ENCODE peak calls at places on chromosomes 2 and 18, in four cellular contexts. X, E, D and B are unnamed samples.

GRCh38 chr2:7962191-7962590 is 719.7 kb upstream of the ID2 start:
- DNase-seq in X (no peak), E (no peak), D (no peak), B (no peak)

GRCh38 chr2:205366336-205367060 is 315.8 kb upstream of the NRP2 start:
- DNase-seq in X (no peak), E (no peak), D (no peak), B (no peak)

GRCh38 chr2:237885931-237886701 is 26.7 kb downstream of the RAMP1 start:
- DNase-seq in X (no peak), E (no peak), D (no peak), B (no peak)

GRCh38 chr18:37465922-37466321 is 99.7 kb downstream of the CELF4 start:
- DNase-seq in X (no peak), E (no peak), D (no peak), B (no peak)

GRCh38 chr18:7901657-7902056 is 334.5 kb downstream of the PTPRM start:
- DNase-seq in X (no peak), E (no peak), D (no peak), B (no peak)

GRCh38 chr18:76489081-76489480 is 6.0 kb downstream of the ZNF516 start:
- DNase-seq in X (no peak), E (no peak), D (no peak), B (no peak)

GRCh38 chr2:104866122-104866864 is 12.4 kb downstream of the POU3F3 start:
- DNase-seq in X (no peak), E (no peak), D (no peak), B (no peak)

GRCh38 chr2:179069685-179070084 is 19.7 kb upstream of the CCDC141 start:
- DNase-seq in X (no peak), E (no peak), D (no peak), B (no peak)

GRCh38 chr2:230749111-230749510 is 36.5 kb downstream of the CAB39 start:
- DNase-seq in X (no peak), E (no peak), D (no peak), B (no peak)

GRCh38 chr18:51516478-51517038 is 319.1 kb upstream of the MEX3C start:
- DNase-seq in X (no peak), E (no peak), D (no peak), B (no peak)

GRCh38 chr2:165558832-165559231 is 89.3 kb downstream of the CSRNP3 start:
- DNase-seq in X (no peak), E (no peak), D (no peak), B (no peak)

GRCh38 chr2:145569108-145569507 is 1049.2 kb upstream of the ZEB2 start:
- DNase-seq in X (no peak), E (no peak), D (no peak), B (no peak)

GRCh38 chr2:241958818-241959545 is 89.5 kb downstream of the RTP5 start:
- DNase-seq in X (no peak), E (no peak), D (no peak), B (no peak)

DNA sequence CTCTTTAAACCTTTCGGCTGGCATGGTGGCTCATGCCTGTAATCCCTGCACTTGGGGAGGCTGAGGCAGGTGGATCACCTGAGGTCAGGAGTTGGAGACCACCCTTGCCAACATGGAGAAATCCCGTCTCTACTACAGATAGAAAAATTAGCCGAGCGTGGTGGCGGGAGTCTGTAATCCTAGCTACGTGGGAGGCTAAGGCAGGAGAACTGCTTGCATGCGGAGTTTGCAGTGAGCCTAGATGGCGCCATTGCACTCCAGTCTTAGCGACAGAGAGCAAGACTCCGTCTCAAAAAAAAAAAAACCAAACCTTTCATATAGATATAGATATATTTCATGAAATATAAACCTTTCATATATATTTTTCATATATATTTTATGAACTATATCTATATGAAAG is 864.7 kb downstream of the TRIB2 start:
- DNase-seq in X (no peak), E (no peak), D (peak), B (no peak)
- TF ChIP-seq CTCF in X (no peak), E (no peak), D (peak), B (no peak)

DNA sequence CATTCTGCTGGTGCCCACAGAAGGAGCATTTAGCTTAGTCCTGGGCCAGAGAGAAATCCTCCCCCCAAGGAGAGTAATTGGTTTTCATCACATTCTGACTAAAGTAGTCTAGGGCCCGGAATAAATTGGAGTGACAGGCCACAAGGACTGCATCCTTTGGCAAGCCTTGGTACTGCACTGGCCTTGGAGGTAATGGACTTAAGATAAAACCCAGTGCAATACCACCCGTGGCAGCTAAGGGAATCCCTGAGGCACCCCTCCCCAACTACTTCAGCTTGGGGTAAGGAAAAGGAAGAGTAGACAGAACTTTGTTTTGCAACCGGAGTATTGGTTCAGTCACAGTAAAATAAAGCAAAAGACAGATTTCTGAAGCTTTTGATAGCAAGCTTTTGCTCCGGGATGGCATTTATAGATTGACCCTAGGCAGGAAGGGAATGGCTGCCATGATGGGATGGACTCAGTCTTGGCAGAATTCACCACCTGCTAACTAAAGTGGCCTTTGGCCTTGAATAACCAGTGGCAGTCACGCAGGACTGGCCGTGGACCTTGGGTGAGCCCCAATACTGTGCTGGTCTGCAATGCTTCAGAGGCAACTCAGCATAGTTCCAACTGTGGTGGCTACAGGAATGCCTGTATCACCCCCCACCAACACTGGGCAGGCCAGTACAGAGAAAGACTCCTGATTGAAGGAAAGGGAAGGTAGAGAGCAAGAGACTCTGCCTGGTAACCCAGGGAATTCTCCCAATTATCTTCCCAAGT is 14.1 kb downstream of the ORC4 start:
- DNase-seq in X (no peak), E (no peak), D (no peak), B (no peak)
- TF ChIP-seq CTCF in X (no peak), E (no peak), D (no peak), B (no peak)

DNA sequence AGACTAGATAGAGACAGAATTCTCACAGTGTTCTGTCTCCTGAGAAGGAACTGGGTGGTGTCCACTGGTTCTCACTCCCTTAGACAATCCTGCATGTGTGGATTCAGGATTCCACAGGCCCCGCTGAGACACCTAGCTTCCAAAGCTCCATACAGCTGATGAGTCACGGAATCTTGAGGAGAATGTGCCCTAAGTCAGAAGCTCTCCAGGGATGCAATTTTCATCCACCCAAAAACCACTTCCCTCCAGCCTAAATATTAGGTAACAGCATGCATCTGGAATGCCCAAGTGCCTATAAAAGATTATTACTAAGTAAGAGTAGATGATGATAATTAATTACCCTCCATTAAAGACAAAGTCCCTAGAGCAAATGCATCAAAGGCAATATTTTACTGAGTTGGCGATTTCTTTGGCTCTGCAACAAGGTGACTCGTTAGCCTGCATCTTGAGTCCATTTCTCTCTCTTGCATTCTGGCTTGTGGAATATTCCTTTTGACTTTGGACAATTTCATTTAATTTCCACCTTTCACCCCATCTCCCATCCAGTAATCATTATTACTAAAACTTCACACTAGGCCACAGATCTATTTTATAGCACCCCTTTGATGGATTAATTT is 475.1 kb downstream of the TNS1 start:
- DNase-seq in X (no peak), E (no peak), D (no peak), B (no peak)
- TF ChIP-seq CTCF in X (no peak), E (no peak), D (no peak), B (no peak)

GRCh38 chr2:42087857-42088195 is 40.0 kb downstream of the PKDCC start:
- DNase-seq in X (no peak), E (no peak), D (no peak), B (no peak)
- TF ChIP-seq CTCF in X (no peak), E (no peak), D (no peak), B (no peak)

DNA sequence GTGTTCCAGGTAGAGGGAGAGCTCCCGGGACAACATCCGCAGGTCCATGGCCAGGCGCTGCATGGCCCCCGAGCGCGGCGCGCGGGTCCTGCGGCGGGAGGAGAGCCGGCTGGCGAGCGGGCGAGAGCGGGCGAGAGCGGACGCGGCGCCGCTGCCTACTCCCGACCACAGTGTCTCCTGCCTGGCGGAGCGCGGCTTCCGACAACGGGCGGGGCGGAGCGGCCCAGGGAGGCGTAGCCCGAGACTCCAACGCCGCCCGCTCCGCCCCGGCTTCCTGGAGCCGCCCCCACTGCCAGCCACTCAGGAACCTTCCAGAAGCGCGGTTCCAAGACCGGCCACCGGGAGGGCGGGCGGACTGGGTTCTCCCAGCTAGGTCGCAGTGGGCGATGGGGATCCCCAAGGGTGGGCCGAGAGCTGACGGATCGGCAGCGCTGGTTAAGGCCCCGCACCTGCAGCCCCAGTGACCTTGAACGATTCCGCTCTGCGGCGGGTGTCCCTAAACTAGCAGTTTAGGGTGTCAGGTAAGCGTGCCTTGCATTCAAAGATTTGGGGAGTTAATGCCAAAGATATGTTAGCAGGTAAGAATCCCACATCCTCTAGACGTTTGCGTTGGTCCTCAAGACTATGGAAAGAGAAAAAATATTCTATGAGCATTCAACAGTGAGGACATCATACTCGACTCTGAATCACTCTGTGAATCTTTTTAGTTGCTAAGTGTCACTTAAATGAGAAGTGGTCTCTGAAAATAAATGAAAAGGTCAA is at the start of gene ABHD3:
- DNase-seq in X (peak), E (peak), D (peak), B (peak)
- TF ChIP-seq CTCF in X (peak), E (peak), D (peak), B (no peak)

GRCh38 chr2:12651661-12652060 is 65.1 kb upstream of the TRIB2 start:
- DNase-seq in X (no peak), E (no peak), D (no peak), B (no peak)
- TF ChIP-seq CTCF in X (no peak), E (no peak), D (no peak), B (no peak)

DNA sequence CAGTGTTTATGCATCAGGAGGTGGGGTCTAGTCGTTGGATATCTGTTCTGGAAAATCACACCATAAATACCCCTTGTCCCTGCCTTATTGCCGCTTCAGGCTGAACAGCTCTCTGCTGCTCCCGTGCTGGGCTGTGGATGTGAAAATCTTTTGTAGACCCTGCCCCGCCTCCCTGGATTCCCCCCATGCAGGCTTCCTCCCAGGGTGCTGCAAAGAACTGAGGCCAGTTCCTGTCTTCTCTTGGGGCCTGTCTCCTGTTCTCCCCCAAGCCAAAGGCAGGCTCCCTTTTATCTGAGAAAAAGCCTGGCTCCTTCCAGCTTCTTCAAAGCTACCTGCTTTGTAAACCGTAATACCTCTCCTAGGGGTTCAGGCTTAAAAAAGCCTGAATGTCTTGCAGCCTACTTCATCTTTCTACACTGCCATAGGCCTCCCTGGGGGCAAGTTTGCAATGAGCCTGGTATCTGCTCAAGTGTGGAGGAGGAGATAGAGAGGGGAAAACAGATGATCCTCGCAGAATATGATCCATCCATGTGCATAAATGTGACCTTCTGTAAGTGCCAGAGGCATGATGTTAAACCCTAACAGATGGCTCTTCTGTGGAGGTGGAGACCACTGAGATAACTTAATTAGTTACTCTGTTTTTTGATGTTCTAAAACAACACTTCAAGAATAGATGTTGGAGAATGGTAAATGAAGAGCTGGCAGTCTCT is 55.3 kb downstream of the VWA3B start:
- DNase-seq in X (no peak), E (no peak), D (no peak), B (no peak)
- TF ChIP-seq CTCF in X (no peak), E (no peak), D (no peak), B (no peak)